ENCODE peak calls at places on chromosomes 11 and 22, in eight cellular contexts. J is fibroblast of pulmonary artery, Z is cardiac fibroblast, I is stomach, M is PC-9, F is cardiac muscle cell, P is colonic mucosa, R is lung. V is an unnamed sample.

GRCh38 chr11:84855846-84856245 is 771.3 kb downstream of the DLG2 start:
- DNase-seq in J (peak), Z (peak), I (no peak), M (peak), F (peak), P (no peak), R (no peak), V (peak)

GRCh38 chr22:38404419-38404818 is 50.6 kb downstream of the KCNJ4 start:
- DNase-seq in J (no peak), Z (no peak), I (no peak), M (no peak), F (no peak), P (no peak), R (no peak), V (no peak)

GRCh38 chr22:20427945-20428417 is 9.6 kb downstream of the SCARF2 start:
- DNase-seq in J (no peak), Z (no peak), I (no peak), M (no peak), F (no peak), P (no peak), R (no peak), V (no peak)

GRCh38 chr11:68916439-68916838 is 12.7 kb downstream of the IGHMBP2 start:
- DNase-seq in J (no peak), Z (no peak), I (no peak), M (no peak), F (no peak), P (no peak), R (no peak), V (no peak)

GRCh38 chr22:41565403-41566054 is 4.7 kb downstream of the CSDC2 start:
- DNase-seq in J (peak), Z (peak), I (no peak), M (peak), F (peak), P (no peak), R (no peak), V (peak)

GRCh38 chr11:128503231-128503991 is 83.9 kb downstream of the ETS1 start:
- DNase-seq in J (peak), Z (peak), I (no peak), M (no peak), F (peak), P (no peak), R (no peak), V (peak)

GRCh38 chr11:60912223-60912850 is 1.6 kb upstream of the TMEM109 start:
- DNase-seq in J (no peak), Z (no peak), I (no peak), M (no peak), F (no peak), P (no peak), R (no peak), V (peak)

GRCh38 chr11:87970762-87971161 is 204.5 kb downstream of the RAB38 start:
- DNase-seq in J (no peak), Z (no peak), I (no peak), M (no peak), F (no peak), P (no peak), R (no peak), V (no peak)

GRCh38 chr11:119085523-119085878 is 820 bp downstream of the HMBS start:
- DNase-seq in J (no peak), Z (no peak), I (no peak), M (peak), F (no peak), P (peak), R (no peak), V (no peak)

GRCh38 chr22:29758959-29759358 is 7.8 kb downstream of the ZMAT5 start:
- DNase-seq in J (no peak), Z (no peak), I (no peak), M (no peak), F (no peak), P (no peak), R (no peak), V (no peak)

GRCh38 chr11:78168539-78169477 is 19.6 kb downstream of the KCTD21 start:
- DNase-seq in J (peak), Z (peak), I (peak), M (no peak), F (peak), P (peak), R (peak), V (peak)

GRCh38 chr11:64665381-64665780 is 57.6 kb downstream of the NRXN2 start:
- DNase-seq in J (no peak), Z (no peak), I (no peak), M (peak), F (no peak), P (no peak), R (no peak), V (no peak)

GRCh38 chr22:38267086-38267485 is 5.7 kb downstream of the TMEM184B start:
- DNase-seq in J (peak), Z (peak), I (no peak), M (no peak), F (peak), P (no peak), R (no peak), V (peak)

GRCh38 chr11:126669416-126669815 is 313.9 kb downstream of the ST3GAL4 start:
- DNase-seq in J (peak), Z (no peak), I (no peak), M (no peak), F (peak), P (no peak), R (no peak), V (no peak)

GRCh38 chr11:127993788-127994187 is 593.6 kb downstream of the ETS1 start:
- DNase-seq in J (no peak), Z (no peak), I (no peak), M (no peak), F (no peak), P (no peak), R (no peak), V (no peak)

GRCh38 chr11:31959711-31960110 is 131.2 kb upstream of the RCN1 start:
- DNase-seq in J (no peak), Z (no peak), I (no peak), M (peak), F (no peak), P (no peak), R (no peak), V (no peak)

GRCh38 chr11:132886335-132886734 is 646.0 kb downstream of the OPCML start:
- DNase-seq in J (peak), Z (peak), I (no peak), M (no peak), F (peak), P (no peak), R (no peak), V (peak)

GRCh38 chr11:90251599-90251998 is 28.8 kb upstream of the CHORDC1 start:
- DNase-seq in J (no peak), Z (no peak), I (no peak), M (no peak), F (no peak), P (no peak), R (no peak), V (no peak)

GRCh38 chr22:26610983-26611382 is 6.8 kb downstream of the CRYBB1 start:
- DNase-seq in J (no peak), Z (no peak), I (no peak), M (no peak), F (no peak), P (no peak), R (no peak), V (no peak)

GRCh38 chr11:110130642-110131238 is 37.5 kb downstream of the ZC3H12C start:
- DNase-seq in J (peak), Z (peak), I (no peak), M (no peak), F (peak), P (peak), R (no peak), V (peak)

GRCh38 chr22:39664485-39665200 is 94.1 kb downstream of the CACNA1I start:
- DNase-seq in J (no peak), Z (no peak), I (no peak), M (peak), F (no peak), P (peak), R (no peak), V (no peak)

GRCh38 chr22:40797427-40797826 is 21.7 kb downstream of the SLC25A17 start:
- DNase-seq in J (peak), Z (peak), I (no peak), M (no peak), F (no peak), P (no peak), R (no peak), V (peak)

GRCh38 chr11:18046116-18046777 is at the start of gene TPH1:
- DNase-seq in J (peak), Z (peak), I (peak), M (no peak), F (peak), P (peak), R (peak), V (peak)

GRCh38 chr22:37749223-37749622 is 52.4 kb downstream of the TRIOBP start:
- DNase-seq in J (no peak), Z (no peak), I (peak), M (no peak), F (no peak), P (no peak), R (no peak), V (no peak)

GRCh38 chr11:128663824-128664223 is 30.0 kb upstream of the FLI1 start:
- DNase-seq in J (no peak), Z (no peak), I (no peak), M (no peak), F (no peak), P (no peak), R (no peak), V (no peak)

GRCh38 chr11:1152316-1153104 is 5.2 kb upstream of the MUC5AC start:
- DNase-seq in J (peak), Z (peak), I (peak), M (peak), F (peak), P (no peak), R (no peak), V (peak)

GRCh38 chr11:61149624-61150615 is 11.3 kb downstream of the VPS37C start:
- DNase-seq in J (peak), Z (peak), I (peak), M (peak), F (peak), P (no peak), R (no peak), V (peak)

GRCh38 chr22:38863531-38864131 is 8.4 kb downstream of the CBX6 start:
- DNase-seq in J (no peak), Z (no peak), I (no peak), M (no peak), F (no peak), P (no peak), R (no peak), V (no peak)

GRCh38 chr11:90774727-90775572 is 552.1 kb upstream of the CHORDC1 start:
- DNase-seq in J (no peak), Z (no peak), I (no peak), M (no peak), F (no peak), P (no peak), R (no peak), V (peak)

GRCh38 chr11:40384991-40385390 is 1074.5 kb downstream of the LRRC4C start:
- DNase-seq in J (peak), Z (no peak), I (no peak), M (no peak), F (no peak), P (no peak), R (no peak), V (peak)

GRCh38 chr11:94757037-94757681 is 11.0 kb upstream of the AMOTL1 start:
- DNase-seq in J (no peak), Z (no peak), I (no peak), M (no peak), F (no peak), P (no peak), R (no peak), V (no peak)

GRCh38 chr11:116122697-116123472 is 618.7 kb upstream of the CADM1 start:
- DNase-seq in J (no peak), Z (no peak), I (no peak), M (no peak), F (no peak), P (peak), R (no peak), V (no peak)

GRCh38 chr11:19121646-19122045 is 4.7 kb downstream of the ZDHHC13 start:
- DNase-seq in J (no peak), Z (no peak), I (no peak), M (no peak), F (no peak), P (no peak), R (no peak), V (no peak)

GRCh38 chr11:9726313-9727022 is 62.6 kb downstream of the SWAP70 start:
- DNase-seq in J (peak), Z (no peak), I (no peak), M (peak), F (peak), P (no peak), R (no peak), V (peak)

GRCh38 chr11:120775986-120776682 is 247.8 kb upstream of the TBCEL start:
- DNase-seq in J (no peak), Z (no peak), I (no peak), M (no peak), F (no peak), P (no peak), R (no peak), V (no peak)

DNA sequence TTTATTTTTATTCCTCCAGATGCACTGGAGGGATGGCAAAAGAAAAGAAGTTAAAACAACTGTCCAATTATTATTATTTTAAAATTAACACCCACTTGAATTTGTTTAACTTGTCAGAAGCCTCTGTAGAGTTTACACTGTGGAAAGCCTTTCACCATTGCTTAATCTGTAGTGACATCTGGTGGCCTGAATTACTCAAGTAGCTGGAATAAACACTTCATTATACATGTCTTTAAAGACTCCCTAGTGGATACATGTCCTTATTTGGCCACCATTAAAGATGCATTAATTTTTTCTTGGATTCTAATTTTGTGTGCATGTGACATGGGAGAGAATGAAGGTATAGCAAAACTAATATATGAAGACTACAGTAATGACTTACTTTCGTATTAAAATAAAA is 1496.5 kb downstream of the FAM181B start:
- DNase-seq in J (peak), Z (peak), I (no peak), M (peak), F (peak), P (peak), R (no peak), V (peak)
- TF ChIP-seq CTCF in J (peak), Z (no peak), I (no peak), M (peak), F (no peak), P (peak), R (no peak), V (peak)

GRCh38 chr11:86952933-86953637 is 2.1 kb downstream of the FZD4 start:
- DNase-seq in J (peak), Z (peak), I (no peak), M (no peak), F (peak), P (no peak), R (no peak), V (peak)

GRCh38 chr11:86954288-86955110 is 696 bp downstream of the FZD4 start:
- DNase-seq in J (no peak), Z (no peak), I (no peak), M (no peak), F (no peak), P (peak), R (peak), V (no peak)

GRCh38 chr11:86949995-86950993 is 4.9 kb downstream of the FZD4 start:
- DNase-seq in J (no peak), Z (no peak), I (no peak), M (no peak), F (no peak), P (no peak), R (no peak), V (peak)

GRCh38 chr11:86951706-86952105 is 3.5 kb downstream of the FZD4 start:
- DNase-seq in J (no peak), Z (no peak), I (no peak), M (no peak), F (no peak), P (no peak), R (no peak), V (no peak)

DNA sequence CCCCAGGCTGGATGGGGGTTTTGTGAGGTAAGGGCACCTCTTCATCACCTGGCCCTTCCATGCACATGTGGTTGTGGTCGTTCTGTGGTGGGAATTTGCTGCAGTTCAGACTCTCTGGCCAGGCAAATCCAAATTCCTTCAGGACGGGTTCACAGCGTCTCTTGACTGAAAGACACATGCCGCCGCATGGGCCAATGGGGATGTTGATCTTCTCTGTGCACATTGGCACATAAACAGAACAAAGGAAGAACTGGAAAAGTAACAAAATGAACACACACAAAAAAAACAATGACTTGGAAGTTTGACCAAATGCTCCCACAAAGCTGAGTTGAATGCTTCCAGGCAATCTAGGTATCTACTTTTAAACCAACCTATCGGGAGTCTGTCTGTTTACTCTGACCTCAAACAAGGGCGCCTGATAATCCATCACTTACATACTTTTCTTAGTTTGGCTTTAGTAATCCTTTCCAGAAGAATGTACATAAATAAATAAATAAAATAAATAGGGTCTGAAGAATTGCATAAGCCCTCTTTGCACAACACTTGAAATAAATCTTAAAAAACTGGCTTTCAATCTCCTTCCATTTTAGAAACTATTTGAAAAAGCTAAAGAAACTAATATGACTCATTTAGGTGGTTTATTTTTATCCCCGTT is 2.8 kb downstream of the FZD4 start:
- DNase-seq in J (peak), Z (no peak), I (no peak), M (no peak), F (peak), P (no peak), R (no peak), V (peak)
- H3K4me3 ChIP-seq in J (peak), Z (no peak), I (peak), M (no peak), F (peak), P (no peak), R (peak), V (no peak)

DNA sequence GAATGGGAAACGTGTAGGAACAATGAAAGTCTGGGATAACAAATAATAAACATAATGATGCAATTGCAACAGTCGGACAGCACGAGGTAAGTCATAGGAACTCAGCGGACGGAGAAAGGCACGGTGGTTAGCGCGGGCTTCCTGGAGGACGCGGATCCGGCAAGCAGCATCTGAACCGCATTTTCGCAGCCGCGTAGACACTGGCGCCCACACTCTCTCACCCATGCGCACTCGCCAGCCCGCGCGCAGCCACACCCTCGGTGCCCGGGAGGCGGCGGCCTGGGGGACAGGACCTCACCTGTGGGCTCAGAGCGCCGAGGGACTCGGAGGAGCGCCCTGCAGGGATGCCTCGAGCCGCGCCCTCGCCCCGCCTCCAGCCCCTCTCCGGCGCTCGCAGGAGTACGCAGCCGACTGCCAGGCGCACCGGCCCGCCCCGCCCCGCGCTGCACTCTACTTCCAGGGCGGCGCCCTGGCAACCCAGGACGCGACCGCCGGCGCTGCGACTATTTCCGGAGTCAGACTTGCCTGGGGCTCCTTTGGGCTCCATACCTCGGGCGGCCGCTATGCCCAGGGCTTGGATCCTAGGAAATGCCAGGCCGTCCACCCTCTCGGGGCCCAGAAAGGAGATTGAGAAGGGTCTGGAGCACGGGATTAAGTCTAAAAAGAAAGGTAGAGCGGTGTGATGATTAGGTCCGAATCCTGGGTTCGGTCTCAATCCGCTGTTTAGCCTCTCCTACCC is at the start of gene TTLL1:
- DNase-seq in J (peak), Z (peak), I (peak), M (peak), F (peak), P (peak), R (peak), V (peak)
- TF ChIP-seq CTCF in J (no peak), Z (peak), I (no peak), M (no peak), F (no peak), P (no peak), R (no peak), V (no peak)

GRCh38 chr11:47918370-47918690 is 62.0 kb upstream of the PTPRJ start:
- DNase-seq in J (no peak), Z (no peak), I (no peak), M (no peak), F (no peak), P (no peak), R (no peak), V (peak)
- H3K4me3 ChIP-seq in J (peak), Z (peak), I (no peak), M (no peak), F (no peak), P (no peak), R (no peak), V (no peak)

DNA sequence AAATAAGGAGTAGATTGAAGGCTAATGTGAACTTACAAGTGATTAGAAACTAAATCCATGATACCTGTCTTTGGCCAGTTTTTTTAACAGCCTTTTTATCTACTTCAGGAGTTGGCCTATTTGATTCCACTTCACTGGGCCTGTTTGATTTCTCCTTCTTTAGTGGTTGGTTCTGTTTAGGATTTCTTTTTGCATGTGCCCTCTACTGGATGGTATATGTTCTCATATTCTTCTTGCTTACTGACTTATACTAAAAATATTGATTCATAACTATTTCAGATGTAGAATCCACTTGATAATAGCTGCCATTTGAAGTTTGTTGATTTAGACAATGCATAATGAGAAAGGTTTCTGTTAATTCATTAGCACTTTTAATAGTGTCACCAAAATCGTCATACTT is 53.9 kb downstream of the USP47 start:
- DNase-seq in J (peak), Z (peak), I (no peak), M (no peak), F (peak), P (no peak), R (no peak), V (peak)
- TF ChIP-seq CTCF in J (peak), Z (no peak), I (no peak), M (peak), F (peak), P (no peak), R (no peak), V (peak)

GRCh38 chr22:23284504-23285033 is 104.3 kb downstream of the BCR start:
- DNase-seq in J (no peak), Z (no peak), I (no peak), M (no peak), F (no peak), P (no peak), R (no peak), V (no peak)
- H3K4me3 ChIP-seq in J (no peak), Z (no peak), I (no peak), M (no peak), F (no peak), P (no peak), R (no peak), V (no peak)

GRCh38 chr22:46295277-46295971 is 1.2 kb upstream of the GTSE1 start:
- DNase-seq in J (no peak), Z (no peak), I (no peak), M (no peak), F (no peak), P (no peak), R (no peak), V (no peak)

GRCh38 chr22:46299101-46299500 is 2.4 kb downstream of the GTSE1 start:
- DNase-seq in J (no peak), Z (no peak), I (no peak), M (no peak), F (no peak), P (no peak), R (no peak), V (no peak)

GRCh38 chr22:46294784-46295183 is 1.9 kb upstream of the GTSE1 start:
- DNase-seq in J (no peak), Z (no peak), I (no peak), M (peak), F (no peak), P (no peak), R (no peak), V (no peak)

GRCh38 chr22:46297151-46297819 is 615 bp downstream of the GTSE1 start:
- DNase-seq in J (peak), Z (no peak), I (no peak), M (no peak), F (peak), P (peak), R (no peak), V (peak)

GRCh38 chr22:46296257-46297150 is at the start of gene GTSE1:
- DNase-seq in J (peak), Z (peak), I (peak), M (peak), F (peak), P (peak), R (peak), V (peak)
- TF ChIP-seq CTCF in J (no peak), Z (no peak), I (no peak), M (no peak), F (peak), P (no peak), R (no peak), V (peak)

GRCh38 chr22:47632646-47633045 is 870.2 kb downstream of the TBC1D22A start:
- DNase-seq in J (no peak), Z (no peak), I (peak), M (no peak), F (no peak), P (no peak), R (peak), V (no peak)
- H3K4me3 ChIP-seq in J (no peak), Z (no peak), I (no peak), M (peak), F (no peak), P (no peak), R (no peak), V (no peak)

V was measured in choroid plexus epithelial cell.